ENCODE peak calls at places on chromosomes 16 and 17, in ten cellular contexts. F is endothelial cell, W is left ventricle myocardium inferior, Y is colonic mucosa, D is nephron progenitor cell, P is choroid plexus epithelial cell, H is GM13977, X is AG09319, A is AG09309, Z is cardiac muscle cell. V is an unnamed sample.

GRCh38 chr17:45302649-45303173 is 14.1 kb downstream of the MAP3K14 start:
- DNase-seq in F (no peak), W (peak; percentile 44), Y (no peak), D (no peak), P (peak; percentile 80), H (peak; percentile 45), X (no peak), A (no peak), Z (peak; percentile 90), V (no peak)

GRCh38 chr17:9402590-9403199 is 172.9 kb downstream of the STX8 start:
- DNase-seq in F (peak; percentile 48), W (no peak), Y (peak; percentile 57), D (peak; percentile 26), P (peak; percentile 63), H (peak; percentile 49), X (no peak), A (no peak), Z (peak; percentile 60), V (no peak)

GRCh38 chr16:84559311-84559932 is 55.0 kb upstream of the MEAK7 start:
- DNase-seq in F (no peak), W (no peak), Y (peak; percentile 84), D (no peak), P (no peak), H (no peak), X (no peak), A (no peak), Z (no peak), V (no peak)

GRCh38 chr17:1231456-1231855 is 38.8 kb upstream of the BHLHA9 start:
- DNase-seq in F (no peak), W (peak; percentile 53), Y (peak; percentile 78), D (no peak), P (no peak), H (no peak), X (no peak), A (no peak), Z (peak; percentile 28), V (no peak)

GRCh38 chr17:2395258-2396170 is 5.3 kb downstream of the MNT start:
- DNase-seq in F (no peak), W (no peak), Y (peak; percentile 66), D (no peak), P (peak; percentile 62), H (no peak), X (no peak), A (no peak), Z (peak; percentile 27), V (no peak)

GRCh38 chr16:88385831-88386815 is 3.4 kb downstream of the ZNF469 start:
- DNase-seq in F (no peak), W (peak; percentile 8), Y (no peak), D (no peak), P (no peak), H (no peak), X (no peak), A (no peak), Z (no peak), V (no peak)

GRCh38 chr16:10608687-10609409 is 28.4 kb upstream of the EMP2 start:
- DNase-seq in F (no peak), W (peak; percentile 29), Y (no peak), D (no peak), P (no peak), H (no peak), X (no peak), A (no peak), Z (peak; percentile 33), V (no peak)

GRCh38 chr17:55587608-55588139 is 76.4 kb upstream of the SMIM36 start:
- DNase-seq in F (no peak), W (peak; percentile 37), Y (no peak), D (no peak), P (peak; percentile 50), H (no peak), X (no peak), A (no peak), Z (peak; percentile 60), V (no peak)

GRCh38 chr16:17939052-17939673 is 397.4 kb downstream of the NPIPA8 start:
- DNase-seq in F (no peak), W (no peak), Y (no peak), D (no peak), P (no peak), H (no peak), X (no peak), A (no peak), Z (no peak), V (no peak)

GRCh38 chr17:37553357-37553966 is 55.8 kb downstream of the SYNRG start:
- DNase-seq in F (no peak), W (no peak), Y (no peak), D (no peak), P (no peak), H (no peak), X (no peak), A (no peak), Z (no peak), V (no peak)

GRCh38 chr16:80202831-80203230 is 338.0 kb upstream of the DYNLRB2 start:
- DNase-seq in F (no peak), W (no peak), Y (no peak), D (no peak), P (no peak), H (no peak), X (no peak), A (no peak), Z (no peak), V (no peak)

GRCh38 chr16:24152826-24153225 is 103.3 kb upstream of the CACNG3 start:
- DNase-seq in F (no peak), W (no peak), Y (no peak), D (no peak), P (no peak), H (no peak), X (no peak), A (no peak), Z (no peak), V (no peak)

GRCh38 chr17:74276051-74276476 is 2.0 kb downstream of the DNAI2 start:
- DNase-seq in F (no peak), W (peak; percentile 66), Y (no peak), D (no peak), P (no peak), H (no peak), X (no peak), A (no peak), Z (peak; percentile 87), V (no peak)

GRCh38 chr17:44757045-44757917 is 1.5 kb upstream of the ADAM11 start:
- DNase-seq in F (no peak), W (peak; percentile 69), Y (no peak), D (no peak), P (no peak), H (no peak), X (no peak), A (no peak), Z (no peak), V (no peak)

GRCh38 chr16:1137604-1138003 is 15.3 kb upstream of the CACNA1H start:
- DNase-seq in F (no peak), W (no peak), Y (no peak), D (no peak), P (peak; percentile 60), H (no peak), X (no peak), A (no peak), Z (no peak), V (no peak)

GRCh38 chr16:610513-611381 is 20.0 kb upstream of the WFIKKN1 start:
- DNase-seq in F (peak; percentile 75), W (no peak), Y (peak; percentile 63), D (no peak), P (peak; percentile 41), H (no peak), X (no peak), A (no peak), Z (no peak), V (no peak)

GRCh38 chr16:2879854-2880508 is 3.0 kb upstream of the FLYWCH2 start:
- DNase-seq in F (no peak), W (no peak), Y (no peak), D (no peak), P (no peak), H (no peak), X (no peak), A (no peak), Z (no peak), V (no peak)

GRCh38 chr16:15887283-15887682 is 1.1 kb downstream of the CEP20 start:
- DNase-seq in F (no peak), W (no peak), Y (no peak), D (no peak), P (no peak), H (no peak), X (no peak), A (no peak), Z (no peak), V (no peak)

DNA sequence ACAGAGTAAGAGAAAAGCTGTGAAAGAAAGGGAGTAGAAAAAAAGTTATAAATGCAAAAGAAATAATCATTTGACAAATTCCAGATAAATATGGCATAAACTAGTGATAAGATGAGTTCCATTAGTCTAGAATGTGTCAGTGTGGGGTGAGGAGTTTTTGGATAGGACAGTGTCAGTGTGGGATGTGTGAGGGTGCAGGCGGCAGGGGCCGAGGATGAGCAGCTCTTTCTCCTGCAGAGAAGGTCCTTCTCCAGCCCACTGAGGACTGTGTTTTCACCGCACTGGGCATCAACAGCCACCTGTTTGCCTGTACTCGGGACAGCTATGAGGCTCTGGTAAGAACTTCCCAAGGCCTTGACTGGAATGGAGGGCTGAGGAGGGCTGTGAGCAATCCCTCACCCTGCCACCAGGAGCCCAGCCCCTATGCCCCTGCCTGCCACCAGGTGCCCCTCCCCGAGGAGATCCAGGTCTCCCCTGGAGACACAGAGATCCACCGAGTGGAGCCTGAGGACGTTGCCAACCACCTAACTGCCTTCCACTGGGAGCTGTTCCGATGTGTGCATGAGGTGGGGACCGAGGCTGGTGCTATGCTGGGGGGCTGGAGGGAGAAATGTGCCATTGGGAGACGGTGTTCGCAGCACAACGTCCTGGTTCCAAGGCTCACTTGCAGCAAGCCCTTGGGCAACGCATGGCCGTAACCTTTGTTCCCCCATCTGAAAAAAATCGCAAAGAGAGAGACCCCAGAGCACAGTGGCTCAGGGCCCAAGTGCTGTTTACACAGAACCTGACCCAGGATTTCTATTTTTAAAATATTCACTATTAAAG is 13.1 kb downstream of the RAPGEFL1 start:
- DNase-seq in F (peak; percentile 61), W (no peak), Y (no peak), D (peak; percentile 41), P (no peak), H (peak; percentile 38), X (no peak), A (no peak), Z (no peak), V (peak; percentile 21)
- TF ChIP-seq CTCF in F (peak; percentile 73), W (no peak), Y (no peak), D (peak; percentile 40), P (peak; percentile 51), H (no peak), X (peak; percentile 12), A (peak; percentile 35), Z (peak; percentile 33), V (peak; percentile 59)

GRCh38 chr17:40109471-40109824 is 9.1 kb upstream of the NR1D1 start:
- DNase-seq in F (no peak), W (peak; percentile 3), Y (no peak), D (no peak), P (no peak), H (no peak), X (no peak), A (no peak), Z (no peak), V (no peak)
- TF ChIP-seq CTCF in F (no peak), W (no peak), Y (no peak), D (no peak), P (peak; percentile 31), H (peak; percentile 18), X (no peak), A (no peak), Z (peak; percentile 30), V (no peak)

GRCh38 chr17:7393613-7394451 is 493 bp downstream of the PLSCR3 start:
- DNase-seq in F (no peak), W (peak; percentile 33), Y (peak; percentile 43), D (peak; percentile 67), P (peak; percentile 25), H (peak; percentile 90), X (no peak), A (no peak), Z (peak; percentile 16), V (peak; percentile 32)
- TF ChIP-seq CTCF in F (no peak), W (no peak), Y (no peak), D (no peak), P (peak; percentile 15), H (no peak), X (peak; percentile 9), A (peak; percentile 31), Z (no peak), V (peak; percentile 45)

GRCh38 chr16:23147666-23148065 is 1.6 kb downstream of the USP31 start:
- DNase-seq in F (no peak), W (no peak), Y (no peak), D (no peak), P (no peak), H (no peak), X (no peak), A (no peak), Z (no peak), V (no peak)
- TF ChIP-seq CTCF in F (no peak), W (no peak), Y (no peak), D (no peak), P (no peak), H (no peak), X (no peak), A (no peak), Z (no peak), V (no peak)